ENCODE peak calls at places on chromosomes 16 and 17, in four cellular contexts. W is glomerular endothelial cell, H is AML-193, Y is sigmoid colon. X is an unnamed sample.
A peak's percentile ranks its signal among the peaks of the same experiment; 100 is the strongest.

GRCh38 chr16:29809850-29810698 is 1.9 kb upstream of the PRRT2 start:
- DNase-seq in W (no peak), H (no peak), Y (no peak), X (no peak)

GRCh38 chr16:11560701-11561439 is 25.8 kb downstream of the LITAF start:
- DNase-seq in W (no peak), H (no peak), Y (no peak), X (peak; percentile 86)

GRCh38 chr17:44014133-44014436 is 678 bp downstream of the TMEM101 start:
- DNase-seq in W (no peak), H (no peak), Y (no peak), X (no peak)

GRCh38 chr16:66199189-66199588 is 167.3 kb upstream of the CDH5 start:
- DNase-seq in W (no peak), H (peak; percentile 21), Y (no peak), X (no peak)

GRCh38 chr17:45172541-45173286 is 11.0 kb downstream of the HEXIM2 start:
- DNase-seq in W (no peak), H (no peak), Y (peak; percentile 89), X (peak; percentile 48)

GRCh38 chr17:1099242-1099641 is 80.5 kb downstream of the ABR start:
- DNase-seq in W (no peak), H (no peak), Y (no peak), X (no peak)

GRCh38 chr16:1688807-1689560 is 10.9 kb downstream of the JPT2 start:
- DNase-seq in W (no peak), H (no peak), Y (no peak), X (no peak)

GRCh38 chr17:76276069-76276431 is 10.9 kb downstream of the UBALD2 start:
- DNase-seq in W (no peak), H (no peak), Y (no peak), X (no peak)

GRCh38 chr17:73514146-73514863 is 129.9 kb downstream of the SDK2 start:
- DNase-seq in W (no peak), H (no peak), Y (no peak), X (no peak)

X was measured in CD4-positive, CD25-positive, alpha-beta regulatory T cell.